ENCODE peak calls at places on chromosome 16, in eight cellular contexts. One of them, this sample, is unnamed.

GRCh38 chr16:57239089-57239488 is 6.0 kb upstream of the ARL2BP start:
- DNase-seq in K562: no peak
- DNase-seq in left ventricle myocardium inferior: no peak
- DNase-seq in adrenal gland: no peak
- DNase-seq in GM23338: no peak
- DNase-seq in HCT116: no peak
- DNase-seq in kidney epithelial cell: no peak
- DNase-seq in psoas muscle: no peak
- DNase-seq in this sample: no peak

GRCh38 chr16:30964540-30965226 is 7.1 kb downstream of the SETD1A start:
- DNase-seq in adrenal gland: no peak
- DNase-seq in HCT116: no peak
- DNase-seq in GM23338: no peak
- DNase-seq in left ventricle myocardium inferior: no peak
- DNase-seq in kidney epithelial cell: no peak
- DNase-seq in psoas muscle: no peak
- DNase-seq in K562: no peak
- DNase-seq in this sample: no peak

GRCh38 chr16:53744449-53744848 is 40.5 kb downstream of the FTO start:
- DNase-seq in HCT116: no peak
- DNase-seq in left ventricle myocardium inferior: no peak
- DNase-seq in kidney epithelial cell: no peak
- DNase-seq in adrenal gland: no peak
- DNase-seq in K562: no peak
- DNase-seq in GM23338: peak; percentile 14
- DNase-seq in psoas muscle: no peak
- DNase-seq in this sample: no peak

GRCh38 chr16:75108792-75109731 is 7.5 kb downstream of the LDHD start:
- DNase-seq in psoas muscle: peak; percentile 88
- DNase-seq in kidney epithelial cell: peak; percentile 97
- DNase-seq in GM23338: no peak
- DNase-seq in K562: no peak
- DNase-seq in HCT116: peak; percentile 78
- DNase-seq in left ventricle myocardium inferior: peak; percentile 82
- DNase-seq in adrenal gland: peak; percentile 98
- DNase-seq in this sample: peak; percentile 99

GRCh38 chr16:63287411-63287810 is 1251.2 kb upstream of the CDH8 start:
- DNase-seq in GM23338: no peak
- DNase-seq in HCT116: no peak
- DNase-seq in kidney epithelial cell: peak; percentile 7
- DNase-seq in psoas muscle: no peak
- DNase-seq in left ventricle myocardium inferior: no peak
- DNase-seq in K562: no peak
- DNase-seq in adrenal gland: no peak
- DNase-seq in this sample: no peak

GRCh38 chr16:53881371-53881770 is 177.4 kb downstream of the FTO start:
- DNase-seq in psoas muscle: no peak
- DNase-seq in HCT116: peak; percentile 44
- DNase-seq in GM23338: no peak
- DNase-seq in adrenal gland: no peak
- DNase-seq in kidney epithelial cell: no peak
- DNase-seq in left ventricle myocardium inferior: no peak
- DNase-seq in K562: peak; percentile 7
- DNase-seq in this sample: no peak

GRCh38 chr16:4358236-4358635 is 7.1 kb upstream of the PAM16 start:
- DNase-seq in adrenal gland: no peak
- DNase-seq in K562: no peak
- DNase-seq in psoas muscle: no peak
- DNase-seq in kidney epithelial cell: no peak
- DNase-seq in HCT116: no peak
- DNase-seq in GM23338: no peak
- DNase-seq in left ventricle myocardium inferior: no peak
- DNase-seq in this sample: no peak

GRCh38 chr16:46673320-46674013 is 15.5 kb downstream of the VPS35 start:
- DNase-seq in GM23338: peak; percentile 89
- DNase-seq in HCT116: peak; percentile 51
- DNase-seq in psoas muscle: peak; percentile 25
- DNase-seq in left ventricle myocardium inferior: no peak
- DNase-seq in kidney epithelial cell: no peak
- DNase-seq in K562: peak; percentile 82
- DNase-seq in adrenal gland: peak; percentile 58
- DNase-seq in this sample: no peak

GRCh38 chr16:87375426-87376135 is 8.0 kb downstream of the FBXO31 start:
- DNase-seq in GM23338: no peak
- DNase-seq in HCT116: no peak
- DNase-seq in psoas muscle: peak; percentile 46
- DNase-seq in adrenal gland: no peak
- DNase-seq in left ventricle myocardium inferior: no peak
- DNase-seq in K562: no peak
- DNase-seq in kidney epithelial cell: no peak
- DNase-seq in this sample: no peak

GRCh38 chr16:86665319-86665675 is 86.9 kb downstream of the FOXL1 start:
- DNase-seq in GM23338: no peak
- DNase-seq in K562: no peak
- DNase-seq in left ventricle myocardium inferior: no peak
- DNase-seq in HCT116: no peak
- DNase-seq in adrenal gland: no peak
- DNase-seq in psoas muscle: no peak
- DNase-seq in kidney epithelial cell: peak; percentile 78
- DNase-seq in this sample: no peak

GRCh38 chr16:13032911-13033310 is 131.5 kb downstream of the SHISA9 start:
- DNase-seq in psoas muscle: no peak
- DNase-seq in K562: no peak
- DNase-seq in adrenal gland: no peak
- DNase-seq in GM23338: no peak
- DNase-seq in HCT116: no peak
- DNase-seq in left ventricle myocardium inferior: no peak
- DNase-seq in kidney epithelial cell: no peak
- DNase-seq in this sample: no peak

GRCh38 chr16:70429888-70430666 is 8.8 kb downstream of the ST3GAL2 start:
- DNase-seq in K562: peak; percentile 16
- DNase-seq in psoas muscle: no peak
- DNase-seq in GM23338: no peak
- DNase-seq in adrenal gland: no peak
- DNase-seq in left ventricle myocardium inferior: no peak
- DNase-seq in HCT116: no peak
- DNase-seq in kidney epithelial cell: no peak
- DNase-seq in this sample: no peak

GRCh38 chr16:15507299-15507958 is 73.0 kb downstream of the BMERB1 start:
- DNase-seq in adrenal gland: no peak
- DNase-seq in kidney epithelial cell: no peak
- DNase-seq in left ventricle myocardium inferior: no peak
- DNase-seq in HCT116: no peak
- DNase-seq in K562: no peak
- DNase-seq in psoas muscle: peak; percentile 40
- DNase-seq in GM23338: no peak
- DNase-seq in this sample: no peak

GRCh38 chr16:87351320-87351698 is 32.3 kb downstream of the FBXO31 start:
- DNase-seq in kidney epithelial cell: no peak
- DNase-seq in left ventricle myocardium inferior: no peak
- DNase-seq in HCT116: no peak
- DNase-seq in K562: no peak
- DNase-seq in GM23338: no peak
- DNase-seq in adrenal gland: no peak
- DNase-seq in psoas muscle: no peak
- DNase-seq in this sample: no peak

GRCh38 chr16:397736-398332 is 835 bp downstream of the NME4 start:
- DNase-seq in K562: peak; percentile 74
- DNase-seq in psoas muscle: peak; percentile 76
- DNase-seq in kidney epithelial cell: no peak
- DNase-seq in adrenal gland: peak; percentile 87
- DNase-seq in HCT116: peak; percentile 28
- DNase-seq in GM23338: peak; percentile 87
- DNase-seq in left ventricle myocardium inferior: peak; percentile 74
- DNase-seq in this sample: no peak
- H3K4me3 ChIP-seq in K562: peak overlapping the region; percentile 70
- H3K4me3 ChIP-seq in psoas muscle: peak overlapping the region; percentile 71
- H3K4me3 ChIP-seq in kidney epithelial cell: peak overlapping the region; percentile 10
- H3K4me3 ChIP-seq in adrenal gland: no peak overlapping the region
- H3K4me3 ChIP-seq in HCT116: no peak overlapping the region
- H3K4me3 ChIP-seq in GM23338: peak overlapping the region; percentile 45
- H3K4me3 ChIP-seq in left ventricle myocardium inferior: peak overlapping the region; percentile 75
- H3K4me3 ChIP-seq in this sample: no peak overlapping the region

GRCh38 chr16:73993878-73994277 is 302.7 kb upstream of the PSMD7 start:
- DNase-seq in HCT116: no peak
- DNase-seq in psoas muscle: no peak
- DNase-seq in left ventricle myocardium inferior: no peak
- DNase-seq in adrenal gland: no peak
- DNase-seq in GM23338: no peak
- DNase-seq in kidney epithelial cell: no peak
- DNase-seq in K562: no peak
- DNase-seq in this sample: no peak

GRCh38 chr16:73997340-73997711 is 299.3 kb upstream of the PSMD7 start:
- DNase-seq in psoas muscle: no peak
- DNase-seq in left ventricle myocardium inferior: no peak
- DNase-seq in K562: no peak
- DNase-seq in GM23338: no peak
- DNase-seq in kidney epithelial cell: no peak
- DNase-seq in adrenal gland: no peak
- DNase-seq in HCT116: no peak
- DNase-seq in this sample: no peak

GRCh38 chr16:73996624-73997339 is 299.8 kb upstream of the PSMD7 start:
- DNase-seq in psoas muscle: no peak
- DNase-seq in kidney epithelial cell: no peak
- DNase-seq in HCT116: no peak
- DNase-seq in left ventricle myocardium inferior: no peak
- DNase-seq in K562: no peak
- DNase-seq in GM23338: no peak
- DNase-seq in adrenal gland: no peak
- DNase-seq in this sample: no peak
- TF ChIP-seq CTCF in psoas muscle: no peak
- TF ChIP-seq CTCF in kidney epithelial cell: no peak
- TF ChIP-seq CTCF in HCT116: no peak
- TF ChIP-seq CTCF in left ventricle myocardium inferior: no peak
- TF ChIP-seq CTCF in K562: no peak
- TF ChIP-seq CTCF in GM23338: no peak
- TF ChIP-seq CTCF in adrenal gland: no peak
- TF ChIP-seq CTCF in this sample: no peak

GRCh38 chr16:67157892-67158635 is 1.6 kb downstream of the TRADD start:
- DNase-seq in HCT116: no peak
- DNase-seq in GM23338: no peak
- DNase-seq in adrenal gland: peak; percentile 18
- DNase-seq in psoas muscle: no peak
- DNase-seq in kidney epithelial cell: no peak
- DNase-seq in K562: no peak
- DNase-seq in left ventricle myocardium inferior: no peak
- DNase-seq in this sample: no peak
- H3K4me3 ChIP-seq in HCT116: no peak overlapping the region
- H3K4me3 ChIP-seq in GM23338: peak overlapping the region; percentile 66
- H3K4me3 ChIP-seq in adrenal gland: no peak overlapping the region
- H3K4me3 ChIP-seq in psoas muscle: no peak overlapping the region
- H3K4me3 ChIP-seq in kidney epithelial cell: no peak overlapping the region
- H3K4me3 ChIP-seq in K562: peak overlapping the region; percentile 73
- H3K4me3 ChIP-seq in left ventricle myocardium inferior: no peak overlapping the region
- H3K4me3 ChIP-seq in this sample: no peak overlapping the region

GRCh38 chr16:51971184-51971583 is 575.8 kb downstream of the TOX3 start:
- DNase-seq in HCT116: no peak
- DNase-seq in kidney epithelial cell: no peak
- DNase-seq in GM23338: peak; percentile 72
- DNase-seq in left ventricle myocardium inferior: no peak
- DNase-seq in K562: peak; percentile 2
- DNase-seq in adrenal gland: no peak
- DNase-seq in psoas muscle: no peak
- DNase-seq in this sample: no peak
- TF ChIP-seq CTCF in HCT116: peak; percentile 15
- TF ChIP-seq CTCF in kidney epithelial cell: peak; percentile 55
- TF ChIP-seq CTCF in GM23338: peak; percentile 78
- TF ChIP-seq CTCF in left ventricle myocardium inferior: no peak
- TF ChIP-seq CTCF in K562: peak; percentile 22
- TF ChIP-seq CTCF in adrenal gland: peak; percentile 19
- TF ChIP-seq CTCF in psoas muscle: no peak
- TF ChIP-seq CTCF in this sample: peak; percentile 45

GRCh38 chr16:17078950-17079631 is 391.7 kb downstream of the XYLT1 start:
- DNase-seq in HCT116: no peak
- DNase-seq in left ventricle myocardium inferior: no peak
- DNase-seq in adrenal gland: no peak
- DNase-seq in GM23338: peak; percentile 53
- DNase-seq in kidney epithelial cell: no peak
- DNase-seq in psoas muscle: no peak
- DNase-seq in K562: no peak
- DNase-seq in this sample: no peak
- H3K4me3 ChIP-seq in HCT116: no peak overlapping the region
- H3K4me3 ChIP-seq in left ventricle myocardium inferior: no peak overlapping the region
- H3K4me3 ChIP-seq in adrenal gland: no peak overlapping the region
- H3K4me3 ChIP-seq in GM23338: no peak overlapping the region
- H3K4me3 ChIP-seq in kidney epithelial cell: no peak overlapping the region
- H3K4me3 ChIP-seq in psoas muscle: no peak overlapping the region
- H3K4me3 ChIP-seq in K562: no peak overlapping the region
- H3K4me3 ChIP-seq in this sample: no peak overlapping the region

DNA sequence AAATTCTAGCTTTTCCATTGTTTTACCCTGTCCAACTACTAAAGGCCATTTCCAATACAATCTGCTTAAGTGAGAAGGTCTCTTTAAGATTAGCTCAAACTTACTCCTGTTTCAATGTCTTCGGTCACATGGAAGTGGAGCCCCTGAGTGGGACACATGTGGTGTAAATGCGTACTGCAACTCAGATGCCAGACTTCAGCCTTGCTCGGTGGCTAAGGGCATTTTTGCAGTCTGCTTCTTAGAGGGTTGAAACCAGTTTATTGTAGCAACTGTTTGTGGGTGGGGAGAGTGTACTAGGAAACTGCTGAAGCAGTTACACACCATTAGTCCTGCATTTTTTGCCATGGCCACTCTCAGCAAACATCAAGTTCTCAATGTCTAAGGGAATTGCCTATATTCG is 140.6 kb downstream of the PARN start:
- DNase-seq in adrenal gland: peak; percentile 59
- DNase-seq in GM23338: peak; percentile 79
- DNase-seq in psoas muscle: no peak
- DNase-seq in HCT116: peak; percentile 37
- DNase-seq in left ventricle myocardium inferior: no peak
- DNase-seq in K562: peak; percentile 67
- DNase-seq in kidney epithelial cell: peak; percentile 53
- DNase-seq in this sample: no peak
- TF ChIP-seq CTCF in adrenal gland: no peak
- TF ChIP-seq CTCF in GM23338: peak; percentile 40
- TF ChIP-seq CTCF in psoas muscle: peak; percentile 38
- TF ChIP-seq CTCF in HCT116: peak; percentile 49
- TF ChIP-seq CTCF in left ventricle myocardium inferior: peak; percentile 37
- TF ChIP-seq CTCF in K562: peak; percentile 53
- TF ChIP-seq CTCF in kidney epithelial cell: peak; percentile 35
- TF ChIP-seq CTCF in this sample: no peak

GRCh38 chr16:54928016-54928356 is 2.7 kb upstream of the IRX5 start:
- DNase-seq in K562: peak; percentile 43
- DNase-seq in HCT116: no peak
- DNase-seq in GM23338: peak; percentile 30
- DNase-seq in left ventricle myocardium inferior: no peak
- DNase-seq in psoas muscle: no peak
- DNase-seq in adrenal gland: no peak
- DNase-seq in kidney epithelial cell: no peak
- DNase-seq in this sample: no peak
- H3K4me3 ChIP-seq in K562: peak overlapping the region; percentile 80
- H3K4me3 ChIP-seq in HCT116: peak overlapping the region; percentile 50
- H3K4me3 ChIP-seq in GM23338: peak overlapping the region; percentile 65
- H3K4me3 ChIP-seq in left ventricle myocardium inferior: peak overlapping the region; percentile 85
- H3K4me3 ChIP-seq in psoas muscle: peak overlapping the region; percentile 89
- H3K4me3 ChIP-seq in adrenal gland: no peak overlapping the region
- H3K4me3 ChIP-seq in kidney epithelial cell: peak overlapping the region; percentile 70
- H3K4me3 ChIP-seq in this sample: peak overlapping the region; percentile 80